ENCODE peak calls at places on chromosomes 16 and 17, in seven cellular contexts. One of them, this sample, is unnamed.

GRCh38 chr17:1916963-1917715 is 87.3 kb downstream of the RPA1 start:
- DNase-seq in testis: no peak
- DNase-seq in A549: no peak
- DNase-seq in progenitor cell of endocrine pancreas: no peak
- DNase-seq in HFFc6: no peak
- DNase-seq in RWPE1: no peak
- DNase-seq in fibroblast of mammary gland: no peak
- DNase-seq in this sample: no peak

GRCh38 chr17:64318068-64318467 is 55.0 kb upstream of the TEX2 start:
- DNase-seq in HFFc6: no peak
- DNase-seq in progenitor cell of endocrine pancreas: no peak
- DNase-seq in A549: no peak
- DNase-seq in RWPE1: no peak
- DNase-seq in fibroblast of mammary gland: no peak
- DNase-seq in testis: no peak
- DNase-seq in this sample: no peak

GRCh38 chr17:51372345-51373004 is 112.1 kb downstream of the UTP18 start:
- DNase-seq in progenitor cell of endocrine pancreas: no peak
- DNase-seq in HFFc6: peak
- DNase-seq in fibroblast of mammary gland: peak
- DNase-seq in RWPE1: peak
- DNase-seq in testis: peak
- DNase-seq in A549: peak
- DNase-seq in this sample: no peak

GRCh38 chr16:85381738-85382592 is 231.2 kb upstream of the GSE1 start:
- DNase-seq in HFFc6: no peak
- DNase-seq in fibroblast of mammary gland: peak
- DNase-seq in A549: no peak
- DNase-seq in progenitor cell of endocrine pancreas: no peak
- DNase-seq in RWPE1: no peak
- DNase-seq in testis: peak
- DNase-seq in this sample: no peak

GRCh38 chr17:47948706-47949196 is 7.4 kb downstream of the PNPO start:
- DNase-seq in A549: peak
- DNase-seq in testis: no peak
- DNase-seq in HFFc6: peak
- DNase-seq in fibroblast of mammary gland: no peak
- DNase-seq in RWPE1: no peak
- DNase-seq in progenitor cell of endocrine pancreas: no peak
- DNase-seq in this sample: no peak

GRCh38 chr17:60863892-60864673 is 186.4 kb downstream of the BCAS3 start:
- DNase-seq in A549: no peak
- DNase-seq in fibroblast of mammary gland: peak
- DNase-seq in HFFc6: no peak
- DNase-seq in progenitor cell of endocrine pancreas: no peak
- DNase-seq in testis: no peak
- DNase-seq in RWPE1: no peak
- DNase-seq in this sample: no peak

GRCh38 chr17:81681672-81682071 is 1.9 kb downstream of the ARL16 start:
- DNase-seq in testis: peak
- DNase-seq in RWPE1: no peak
- DNase-seq in HFFc6: no peak
- DNase-seq in progenitor cell of endocrine pancreas: no peak
- DNase-seq in fibroblast of mammary gland: no peak
- DNase-seq in A549: no peak
- DNase-seq in this sample: no peak

GRCh38 chr16:20307240-20307671 is 20.1 kb downstream of the GP2 start:
- DNase-seq in HFFc6: no peak
- DNase-seq in fibroblast of mammary gland: no peak
- DNase-seq in testis: no peak
- DNase-seq in progenitor cell of endocrine pancreas: no peak
- DNase-seq in A549: no peak
- DNase-seq in RWPE1: no peak
- DNase-seq in this sample: no peak

GRCh38 chr17:60602385-60602742 is 2.4 kb downstream of the PPM1D start:
- DNase-seq in A549: peak
- DNase-seq in fibroblast of mammary gland: peak
- DNase-seq in testis: peak
- DNase-seq in progenitor cell of endocrine pancreas: no peak
- DNase-seq in RWPE1: no peak
- DNase-seq in HFFc6: no peak
- DNase-seq in this sample: no peak

GRCh38 chr17:34110315-34110714 is 144.8 kb upstream of the CCL2 start:
- DNase-seq in HFFc6: no peak
- DNase-seq in A549: no peak
- DNase-seq in testis: no peak
- DNase-seq in fibroblast of mammary gland: no peak
- DNase-seq in progenitor cell of endocrine pancreas: no peak
- DNase-seq in RWPE1: no peak
- DNase-seq in this sample: no peak

GRCh38 chr16:86884256-86884655 is 305.9 kb downstream of the FOXL1 start:
- DNase-seq in RWPE1: no peak
- DNase-seq in A549: no peak
- DNase-seq in progenitor cell of endocrine pancreas: no peak
- DNase-seq in testis: no peak
- DNase-seq in HFFc6: no peak
- DNase-seq in fibroblast of mammary gland: no peak
- DNase-seq in this sample: peak

GRCh38 chr17:77501751-77502625 is 361.2 kb downstream of the SEC14L1 start:
- DNase-seq in progenitor cell of endocrine pancreas: no peak
- DNase-seq in A549: no peak
- DNase-seq in HFFc6: no peak
- DNase-seq in testis: peak
- DNase-seq in fibroblast of mammary gland: no peak
- DNase-seq in RWPE1: no peak
- DNase-seq in this sample: peak

GRCh38 chr17:78532922-78533640 is 44.1 kb downstream of the DNAH17 start:
- DNase-seq in testis: no peak
- DNase-seq in fibroblast of mammary gland: peak
- DNase-seq in A549: peak
- DNase-seq in progenitor cell of endocrine pancreas: no peak
- DNase-seq in RWPE1: peak
- DNase-seq in HFFc6: no peak
- DNase-seq in this sample: peak

GRCh38 chr16:48099455-48099854 is 56.3 kb downstream of the ABCC12 start:
- DNase-seq in progenitor cell of endocrine pancreas: no peak
- DNase-seq in fibroblast of mammary gland: peak
- DNase-seq in testis: no peak
- DNase-seq in A549: peak
- DNase-seq in RWPE1: no peak
- DNase-seq in HFFc6: no peak
- DNase-seq in this sample: no peak

GRCh38 chr16:55010492-55011260 is 80.0 kb downstream of the IRX5 start:
- DNase-seq in HFFc6: no peak
- DNase-seq in A549: no peak
- DNase-seq in fibroblast of mammary gland: no peak
- DNase-seq in progenitor cell of endocrine pancreas: no peak
- DNase-seq in testis: no peak
- DNase-seq in RWPE1: no peak
- DNase-seq in this sample: no peak

GRCh38 chr16:87437911-87438610 is 45.9 kb downstream of the MAP1LC3B start:
- DNase-seq in HFFc6: no peak
- DNase-seq in RWPE1: no peak
- DNase-seq in fibroblast of mammary gland: no peak
- DNase-seq in progenitor cell of endocrine pancreas: no peak
- DNase-seq in testis: no peak
- DNase-seq in A549: no peak
- DNase-seq in this sample: peak

GRCh38 chr17:57783338-57783742 is 38.2 kb upstream of the CCDC182 start:
- DNase-seq in A549: peak
- DNase-seq in HFFc6: peak
- DNase-seq in progenitor cell of endocrine pancreas: peak
- DNase-seq in fibroblast of mammary gland: peak
- DNase-seq in testis: peak
- DNase-seq in RWPE1: peak
- DNase-seq in this sample: no peak

GRCh38 chr17:71260366-71260765 is 860.5 kb upstream of the SOX9 start:
- DNase-seq in fibroblast of mammary gland: peak
- DNase-seq in RWPE1: no peak
- DNase-seq in A549: no peak
- DNase-seq in progenitor cell of endocrine pancreas: no peak
- DNase-seq in testis: no peak
- DNase-seq in HFFc6: peak
- DNase-seq in this sample: no peak

GRCh38 chr16:89317729-89318429 is 100.4 kb downstream of the ZNF778 start:
- DNase-seq in HFFc6: no peak
- DNase-seq in A549: no peak
- DNase-seq in progenitor cell of endocrine pancreas: no peak
- DNase-seq in testis: no peak
- DNase-seq in fibroblast of mammary gland: no peak
- DNase-seq in RWPE1: no peak
- DNase-seq in this sample: peak

GRCh38 chr16:7376227-7376626 is 43.6 kb downstream of the RBFOX1 start:
- DNase-seq in A549: no peak
- DNase-seq in progenitor cell of endocrine pancreas: no peak
- DNase-seq in testis: no peak
- DNase-seq in HFFc6: no peak
- DNase-seq in fibroblast of mammary gland: no peak
- DNase-seq in RWPE1: no peak
- DNase-seq in this sample: no peak

GRCh38 chr17:14582996-14583395 is 282.1 kb downstream of the HS3ST3B1 start:
- DNase-seq in RWPE1: no peak
- DNase-seq in testis: no peak
- DNase-seq in A549: no peak
- DNase-seq in fibroblast of mammary gland: no peak
- DNase-seq in progenitor cell of endocrine pancreas: no peak
- DNase-seq in HFFc6: no peak
- DNase-seq in this sample: no peak

GRCh38 chr16:78240459-78241222 is 141.2 kb downstream of the WWOX start:
- DNase-seq in HFFc6: no peak
- DNase-seq in A549: peak
- DNase-seq in RWPE1: peak
- DNase-seq in fibroblast of mammary gland: no peak
- DNase-seq in testis: no peak
- DNase-seq in progenitor cell of endocrine pancreas: no peak
- DNase-seq in this sample: no peak
- TF ChIP-seq CTCF in HFFc6: no peak
- TF ChIP-seq CTCF in A549: no peak
- TF ChIP-seq CTCF in RWPE1: no peak
- TF ChIP-seq CTCF in fibroblast of mammary gland: no peak
- TF ChIP-seq CTCF in testis: no peak
- TF ChIP-seq CTCF in progenitor cell of endocrine pancreas: peak
- TF ChIP-seq CTCF in this sample: no peak

DNA sequence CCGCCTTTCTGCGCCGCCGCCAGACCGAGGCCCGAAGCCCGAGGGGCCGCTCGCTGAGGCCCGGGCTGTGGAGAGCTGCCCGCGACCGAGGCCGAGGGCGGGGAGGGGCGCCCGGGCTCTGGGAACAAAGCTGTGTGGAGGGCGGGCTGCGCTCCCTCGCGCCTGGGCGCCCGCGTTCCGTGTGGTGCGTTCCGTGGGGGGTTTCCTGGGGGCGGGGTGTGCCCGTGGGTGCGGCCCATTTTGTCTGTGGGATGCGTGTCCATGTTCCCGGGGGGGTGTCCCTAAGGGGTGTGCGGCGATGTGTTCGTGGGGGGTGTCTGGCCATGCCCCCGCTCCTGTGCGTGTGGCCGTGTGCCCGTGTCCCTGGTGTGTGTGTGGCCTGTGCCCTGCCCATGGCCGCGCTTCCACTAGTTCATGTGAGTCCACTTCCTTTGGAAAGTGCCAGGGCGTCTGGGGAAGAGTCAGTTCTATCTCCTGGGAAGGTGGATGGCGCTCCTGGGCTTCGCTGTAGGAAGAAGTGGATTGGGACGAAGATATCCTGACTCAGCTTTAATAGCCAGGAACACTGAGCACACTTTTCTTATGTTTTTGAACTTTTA is 520 bp downstream of the JPT2 start:
- DNase-seq in A549: peak
- DNase-seq in fibroblast of mammary gland: peak
- DNase-seq in progenitor cell of endocrine pancreas: no peak
- DNase-seq in RWPE1: peak
- DNase-seq in HFFc6: peak
- DNase-seq in testis: peak
- DNase-seq in this sample: no peak
- TF ChIP-seq CTCF in A549: no peak
- TF ChIP-seq CTCF in fibroblast of mammary gland: peak
- TF ChIP-seq CTCF in progenitor cell of endocrine pancreas: no peak
- TF ChIP-seq CTCF in RWPE1: no peak
- TF ChIP-seq CTCF in HFFc6: no peak
- TF ChIP-seq CTCF in testis: no peak
- TF ChIP-seq CTCF in this sample: peak

GRCh38 chr17:31416503-31416923 is 25.0 kb downstream of the RAB11FIP4 start:
- DNase-seq in RWPE1: no peak
- DNase-seq in A549: no peak
- DNase-seq in fibroblast of mammary gland: no peak
- DNase-seq in testis: no peak
- DNase-seq in HFFc6: no peak
- DNase-seq in progenitor cell of endocrine pancreas: no peak
- DNase-seq in this sample: peak

GRCh38 chr17:31413871-31414589 is 22.6 kb downstream of the RAB11FIP4 start:
- DNase-seq in testis: no peak
- DNase-seq in progenitor cell of endocrine pancreas: no peak
- DNase-seq in RWPE1: peak
- DNase-seq in A549: no peak
- DNase-seq in fibroblast of mammary gland: peak
- DNase-seq in HFFc6: peak
- DNase-seq in this sample: peak

GRCh38 chr17:31415640-31416502 is 24.4 kb downstream of the RAB11FIP4 start:
- DNase-seq in A549: no peak
- DNase-seq in RWPE1: no peak
- DNase-seq in fibroblast of mammary gland: no peak
- DNase-seq in testis: no peak
- DNase-seq in HFFc6: no peak
- DNase-seq in progenitor cell of endocrine pancreas: no peak
- DNase-seq in this sample: peak

GRCh38 chr17:31414590-31414918 is 23.1 kb downstream of the RAB11FIP4 start:
- DNase-seq in HFFc6: no peak
- DNase-seq in progenitor cell of endocrine pancreas: no peak
- DNase-seq in RWPE1: no peak
- DNase-seq in testis: no peak
- DNase-seq in fibroblast of mammary gland: no peak
- DNase-seq in A549: no peak
- DNase-seq in this sample: peak

GRCh38 chr17:31415004-31415454 is 23.6 kb downstream of the RAB11FIP4 start:
- DNase-seq in fibroblast of mammary gland: no peak
- DNase-seq in A549: no peak
- DNase-seq in testis: no peak
- DNase-seq in HFFc6: no peak
- DNase-seq in progenitor cell of endocrine pancreas: no peak
- DNase-seq in RWPE1: no peak
- DNase-seq in this sample: peak
- TF ChIP-seq CTCF in fibroblast of mammary gland: no peak
- TF ChIP-seq CTCF in A549: no peak
- TF ChIP-seq CTCF in testis: no peak
- TF ChIP-seq CTCF in HFFc6: no peak
- TF ChIP-seq CTCF in progenitor cell of endocrine pancreas: no peak
- TF ChIP-seq CTCF in RWPE1: no peak
- TF ChIP-seq CTCF in this sample: no peak

DNA sequence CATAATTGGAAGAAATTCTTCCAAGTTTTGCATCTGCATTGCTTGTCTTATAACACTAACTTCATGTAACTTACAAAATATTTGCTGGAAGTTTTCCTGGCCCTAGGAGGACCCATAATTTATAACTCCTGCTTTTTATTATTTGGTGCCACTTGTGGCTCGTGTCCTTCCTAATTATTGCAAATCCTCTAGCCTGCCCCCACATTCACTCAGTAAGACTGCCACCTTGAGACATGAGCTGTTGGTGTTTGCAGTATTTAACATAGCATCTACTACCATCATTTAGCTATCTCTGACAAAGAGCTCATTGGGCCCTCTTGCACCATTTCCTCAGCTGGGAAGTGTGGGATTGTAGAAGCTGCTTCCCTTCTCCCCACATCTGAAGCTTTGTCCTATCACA is 49.5 kb downstream of the FTO start:
- DNase-seq in testis: no peak
- DNase-seq in fibroblast of mammary gland: no peak
- DNase-seq in progenitor cell of endocrine pancreas: no peak
- DNase-seq in HFFc6: no peak
- DNase-seq in A549: no peak
- DNase-seq in RWPE1: no peak
- DNase-seq in this sample: no peak
- TF ChIP-seq CTCF in testis: no peak
- TF ChIP-seq CTCF in fibroblast of mammary gland: no peak
- TF ChIP-seq CTCF in progenitor cell of endocrine pancreas: no peak
- TF ChIP-seq CTCF in HFFc6: no peak
- TF ChIP-seq CTCF in A549: no peak
- TF ChIP-seq CTCF in RWPE1: no peak
- TF ChIP-seq CTCF in this sample: peak

This sample was measured in chondrocyte.